ENCODE peak calls at places on chromosomes 1 and 21, in eight cellular contexts. One of them, this sample, is unnamed.
A peak's percentile ranks its signal among the peaks of the same experiment; 100 is the strongest.

GRCh38 chr1:26353976-26354820 is at the start of gene CRYBG2:
- DNase-seq in Calu3: peak; percentile 90
- DNase-seq in left ventricle myocardium inferior: no peak
- DNase-seq in heart right ventricle: no peak
- DNase-seq in GM23338: no peak
- DNase-seq in omental fat pad: no peak
- DNase-seq in lung: peak; percentile 52
- DNase-seq in fibroblast of mammary gland: no peak
- DNase-seq in this sample: no peak

GRCh38 chr1:227731696-227732585 is 3.2 kb downstream of the JMJD4 start:
- DNase-seq in Calu3: no peak
- DNase-seq in fibroblast of mammary gland: no peak
- DNase-seq in GM23338: no peak
- DNase-seq in heart right ventricle: no peak
- DNase-seq in lung: no peak
- DNase-seq in omental fat pad: no peak
- DNase-seq in left ventricle myocardium inferior: no peak
- DNase-seq in this sample: no peak

GRCh38 chr1:21781971-21782867 is 730 bp downstream of the USP48 start:
- DNase-seq in fibroblast of mammary gland: peak; percentile 61
- DNase-seq in lung: peak; percentile 54
- DNase-seq in GM23338: peak; percentile 66
- DNase-seq in left ventricle myocardium inferior: no peak
- DNase-seq in Calu3: peak; percentile 47
- DNase-seq in omental fat pad: no peak
- DNase-seq in heart right ventricle: peak; percentile 39
- DNase-seq in this sample: peak; percentile 49

GRCh38 chr1:33706634-33707255 is 157.1 kb upstream of the HMGB4 start:
- DNase-seq in fibroblast of mammary gland: no peak
- DNase-seq in left ventricle myocardium inferior: no peak
- DNase-seq in Calu3: no peak
- DNase-seq in omental fat pad: no peak
- DNase-seq in heart right ventricle: no peak
- DNase-seq in lung: no peak
- DNase-seq in GM23338: no peak
- DNase-seq in this sample: no peak

GRCh38 chr1:61058477-61059245 is 23.7 kb upstream of the NFIA start:
- DNase-seq in heart right ventricle: no peak
- DNase-seq in Calu3: no peak
- DNase-seq in lung: no peak
- DNase-seq in fibroblast of mammary gland: peak; percentile 45
- DNase-seq in left ventricle myocardium inferior: no peak
- DNase-seq in GM23338: peak; percentile 7
- DNase-seq in omental fat pad: no peak
- DNase-seq in this sample: no peak

GRCh38 chr1:166907763-166908162 is 31.7 kb upstream of the TADA1 start:
- DNase-seq in GM23338: no peak
- DNase-seq in omental fat pad: no peak
- DNase-seq in heart right ventricle: no peak
- DNase-seq in left ventricle myocardium inferior: no peak
- DNase-seq in fibroblast of mammary gland: no peak
- DNase-seq in lung: no peak
- DNase-seq in Calu3: no peak
- DNase-seq in this sample: peak; percentile 17

GRCh38 chr1:22737374-22738068 is 26.9 kb downstream of the EPHB2 start:
- DNase-seq in omental fat pad: no peak
- DNase-seq in GM23338: no peak
- DNase-seq in fibroblast of mammary gland: no peak
- DNase-seq in heart right ventricle: no peak
- DNase-seq in Calu3: no peak
- DNase-seq in left ventricle myocardium inferior: no peak
- DNase-seq in lung: no peak
- DNase-seq in this sample: no peak

GRCh38 chr21:45278156-45278911 is 9.4 kb downstream of the POFUT2 start:
- DNase-seq in Calu3: no peak
- DNase-seq in omental fat pad: no peak
- DNase-seq in heart right ventricle: no peak
- DNase-seq in GM23338: no peak
- DNase-seq in fibroblast of mammary gland: no peak
- DNase-seq in lung: no peak
- DNase-seq in left ventricle myocardium inferior: no peak
- DNase-seq in this sample: no peak

GRCh38 chr1:98981917-98982513 is 22.6 kb downstream of the PLPPR5 start:
- DNase-seq in heart right ventricle: no peak
- DNase-seq in fibroblast of mammary gland: peak; percentile 75
- DNase-seq in lung: no peak
- DNase-seq in omental fat pad: no peak
- DNase-seq in Calu3: no peak
- DNase-seq in left ventricle myocardium inferior: no peak
- DNase-seq in GM23338: no peak
- DNase-seq in this sample: no peak

GRCh38 chr1:235073331-235073967 is 55.2 kb downstream of the TOMM20 start:
- DNase-seq in left ventricle myocardium inferior: peak; percentile 57
- DNase-seq in GM23338: no peak
- DNase-seq in lung: peak; percentile 92
- DNase-seq in Calu3: peak; percentile 97
- DNase-seq in fibroblast of mammary gland: no peak
- DNase-seq in omental fat pad: no peak
- DNase-seq in heart right ventricle: peak; percentile 48
- DNase-seq in this sample: no peak

GRCh38 chr1:158806909-158807601 is 24.1 kb upstream of the MNDA start:
- DNase-seq in heart right ventricle: no peak
- DNase-seq in Calu3: no peak
- DNase-seq in fibroblast of mammary gland: no peak
- DNase-seq in left ventricle myocardium inferior: no peak
- DNase-seq in GM23338: no peak
- DNase-seq in lung: no peak
- DNase-seq in omental fat pad: no peak
- DNase-seq in this sample: no peak

GRCh38 chr1:37930246-37931142 is 16.4 kb downstream of the INPP5B start:
- DNase-seq in lung: peak; percentile 83
- DNase-seq in left ventricle myocardium inferior: peak; percentile 34
- DNase-seq in Calu3: peak; percentile 24
- DNase-seq in heart right ventricle: peak; percentile 46
- DNase-seq in GM23338: no peak
- DNase-seq in fibroblast of mammary gland: no peak
- DNase-seq in omental fat pad: no peak
- DNase-seq in this sample: peak; percentile 18

GRCh38 chr1:173043253-173043652 is 7.5 kb downstream of the TNFSF18 start:
- DNase-seq in fibroblast of mammary gland: peak; percentile 53
- DNase-seq in GM23338: no peak
- DNase-seq in left ventricle myocardium inferior: no peak
- DNase-seq in Calu3: no peak
- DNase-seq in heart right ventricle: no peak
- DNase-seq in omental fat pad: no peak
- DNase-seq in lung: no peak
- DNase-seq in this sample: no peak

GRCh38 chr1:16085521-16085920 is 12.1 kb upstream of the FAM131C start:
- DNase-seq in fibroblast of mammary gland: no peak
- DNase-seq in Calu3: no peak
- DNase-seq in omental fat pad: no peak
- DNase-seq in heart right ventricle: no peak
- DNase-seq in GM23338: no peak
- DNase-seq in lung: no peak
- DNase-seq in left ventricle myocardium inferior: no peak
- DNase-seq in this sample: no peak

GRCh38 chr1:178060789-178061556 is 32.9 kb upstream of the RASAL2 start:
- DNase-seq in GM23338: peak; percentile 61
- DNase-seq in Calu3: peak; percentile 38
- DNase-seq in heart right ventricle: peak; percentile 32
- DNase-seq in fibroblast of mammary gland: peak; percentile 97
- DNase-seq in lung: no peak
- DNase-seq in left ventricle myocardium inferior: no peak
- DNase-seq in omental fat pad: no peak
- DNase-seq in this sample: no peak

GRCh38 chr1:169106095-169106920 is at the start of gene ATP1B1:
- DNase-seq in GM23338: peak; percentile 95
- DNase-seq in fibroblast of mammary gland: peak; percentile 65
- DNase-seq in lung: peak; percentile 86
- DNase-seq in left ventricle myocardium inferior: peak; percentile 86
- DNase-seq in heart right ventricle: peak; percentile 80
- DNase-seq in omental fat pad: peak; percentile 55
- DNase-seq in Calu3: peak; percentile 98
- DNase-seq in this sample: peak; percentile 95

GRCh38 chr21:26834181-26834945 is 10.8 kb downstream of the ADAMTS1 start:
- DNase-seq in omental fat pad: no peak
- DNase-seq in heart right ventricle: no peak
- DNase-seq in GM23338: peak; percentile 44
- DNase-seq in fibroblast of mammary gland: no peak
- DNase-seq in left ventricle myocardium inferior: no peak
- DNase-seq in Calu3: no peak
- DNase-seq in lung: no peak
- DNase-seq in this sample: no peak
- TF ChIP-seq CTCF in omental fat pad: no peak
- TF ChIP-seq CTCF in heart right ventricle: peak; percentile 35
- TF ChIP-seq CTCF in GM23338: peak; percentile 9
- TF ChIP-seq CTCF in fibroblast of mammary gland: peak; percentile 33
- TF ChIP-seq CTCF in left ventricle myocardium inferior: peak; percentile 41
- TF ChIP-seq CTCF in Calu3: no peak
- TF ChIP-seq CTCF in lung: no peak
- TF ChIP-seq CTCF in this sample: no peak

GRCh38 chr1:245858022-245858421 is 649.1 kb downstream of the SMYD3 start:
- DNase-seq in omental fat pad: no peak
- DNase-seq in GM23338: no peak
- DNase-seq in fibroblast of mammary gland: no peak
- DNase-seq in left ventricle myocardium inferior: no peak
- DNase-seq in heart right ventricle: no peak
- DNase-seq in Calu3: no peak
- DNase-seq in lung: no peak
- DNase-seq in this sample: no peak

GRCh38 chr1:245860681-245861552 is 646.2 kb downstream of the SMYD3 start:
- DNase-seq in omental fat pad: no peak
- DNase-seq in left ventricle myocardium inferior: no peak
- DNase-seq in lung: no peak
- DNase-seq in fibroblast of mammary gland: peak; percentile 92
- DNase-seq in GM23338: no peak
- DNase-seq in Calu3: no peak
- DNase-seq in heart right ventricle: no peak
- DNase-seq in this sample: no peak

GRCh38 chr1:245856944-245857531 is 650.0 kb downstream of the SMYD3 start:
- DNase-seq in lung: no peak
- DNase-seq in omental fat pad: no peak
- DNase-seq in left ventricle myocardium inferior: no peak
- DNase-seq in heart right ventricle: no peak
- DNase-seq in Calu3: peak; percentile 67
- DNase-seq in fibroblast of mammary gland: peak; percentile 84
- DNase-seq in GM23338: no peak
- DNase-seq in this sample: no peak

GRCh38 chr1:245859510-245860114 is 647.5 kb downstream of the SMYD3 start:
- DNase-seq in GM23338: no peak
- DNase-seq in heart right ventricle: no peak
- DNase-seq in fibroblast of mammary gland: peak; percentile 87
- DNase-seq in lung: no peak
- DNase-seq in omental fat pad: no peak
- DNase-seq in left ventricle myocardium inferior: no peak
- DNase-seq in Calu3: no peak
- DNase-seq in this sample: no peak

DNA sequence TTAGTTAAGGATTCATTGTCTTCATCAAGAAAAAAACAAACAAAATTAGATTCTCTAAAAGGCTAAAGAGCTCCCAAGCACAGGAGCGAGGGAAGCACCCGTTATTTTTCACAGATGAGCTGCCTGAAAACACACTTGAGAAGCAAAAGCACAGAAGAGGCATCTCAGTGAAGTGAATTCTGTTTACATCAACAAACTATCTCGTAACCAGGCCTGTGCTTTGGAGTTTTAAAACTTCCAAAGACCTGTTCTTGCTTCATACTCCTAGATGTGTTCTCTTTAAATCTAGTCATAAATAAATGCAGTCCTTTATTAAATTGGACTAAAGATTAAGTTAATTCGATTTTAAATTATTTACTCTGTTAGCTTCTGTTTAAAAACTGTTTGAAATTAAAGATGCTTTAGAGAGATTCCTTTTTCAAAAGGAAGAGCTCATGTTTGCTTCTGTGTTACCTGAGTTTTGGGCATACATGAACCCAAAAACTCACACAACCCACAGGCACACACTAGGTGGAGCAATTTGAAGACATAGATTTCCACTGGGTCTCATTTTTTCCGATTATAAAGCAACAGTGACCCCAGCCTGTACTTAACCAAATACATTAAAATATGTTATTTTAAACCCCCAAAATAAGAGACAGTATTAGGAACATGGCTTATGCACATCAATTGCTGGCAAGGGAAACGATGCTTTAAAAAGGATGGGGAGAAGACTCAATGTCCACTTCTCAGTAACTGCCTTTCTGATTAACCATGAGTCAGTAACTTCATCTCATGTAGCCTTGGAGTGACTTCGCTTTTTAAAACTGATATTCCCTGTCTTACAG is 648.2 kb downstream of the SMYD3 start:
- DNase-seq in omental fat pad: no peak
- DNase-seq in GM23338: no peak
- DNase-seq in left ventricle myocardium inferior: no peak
- DNase-seq in Calu3: no peak
- DNase-seq in heart right ventricle: no peak
- DNase-seq in fibroblast of mammary gland: peak; percentile 75
- DNase-seq in lung: no peak
- DNase-seq in this sample: no peak
- TF ChIP-seq CTCF in omental fat pad: no peak
- TF ChIP-seq CTCF in GM23338: peak; percentile 43
- TF ChIP-seq CTCF in left ventricle myocardium inferior: peak; percentile 22
- TF ChIP-seq CTCF in Calu3: no peak
- TF ChIP-seq CTCF in heart right ventricle: peak; percentile 26
- TF ChIP-seq CTCF in fibroblast of mammary gland: peak; percentile 55
- TF ChIP-seq CTCF in lung: no peak
- TF ChIP-seq CTCF in this sample: peak; percentile 3

DNA sequence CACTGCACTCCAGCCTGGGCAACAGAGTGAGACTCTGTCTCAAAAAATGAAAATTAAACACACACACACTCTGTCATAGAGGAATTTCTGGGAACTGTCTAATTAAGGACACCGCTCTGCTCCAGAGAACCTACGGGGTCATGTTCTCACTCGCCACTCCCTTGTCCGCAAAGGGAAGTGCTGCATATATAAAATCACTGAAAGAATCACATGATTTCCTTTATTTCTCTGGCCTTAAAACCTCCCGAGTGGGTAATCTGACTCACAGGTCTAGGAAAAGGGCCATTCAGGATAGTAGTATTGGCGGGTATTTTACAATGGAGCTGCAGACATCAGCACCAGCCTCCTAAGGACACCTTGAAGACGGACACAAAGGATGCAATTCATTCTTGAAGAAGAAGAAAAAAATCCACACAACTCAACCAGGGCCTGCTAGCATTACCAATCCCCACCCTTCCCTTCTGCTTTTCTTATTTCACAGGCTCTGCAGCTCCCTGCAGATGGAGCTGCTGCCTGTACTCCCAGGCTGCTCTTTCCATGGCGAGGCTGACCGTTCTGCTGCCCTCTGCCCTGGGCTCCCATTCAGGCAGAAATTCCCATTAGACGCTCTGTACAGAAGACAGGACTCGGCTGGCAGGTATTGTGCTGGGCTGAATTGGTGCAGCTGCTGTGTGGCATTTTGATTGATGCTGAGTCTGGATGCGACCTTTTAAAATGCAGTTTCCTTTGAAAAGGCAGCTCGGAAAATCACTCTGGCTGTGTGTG is 53.3 kb upstream of the FAM89A start:
- DNase-seq in fibroblast of mammary gland: no peak
- DNase-seq in GM23338: no peak
- DNase-seq in heart right ventricle: no peak
- DNase-seq in left ventricle myocardium inferior: no peak
- DNase-seq in lung: no peak
- DNase-seq in Calu3: no peak
- DNase-seq in omental fat pad: no peak
- DNase-seq in this sample: no peak
- TF ChIP-seq CTCF in fibroblast of mammary gland: no peak
- TF ChIP-seq CTCF in GM23338: peak; percentile 37
- TF ChIP-seq CTCF in heart right ventricle: peak; percentile 20
- TF ChIP-seq CTCF in left ventricle myocardium inferior: peak; percentile 32
- TF ChIP-seq CTCF in lung: no peak
- TF ChIP-seq CTCF in Calu3: no peak
- TF ChIP-seq CTCF in omental fat pad: no peak
- TF ChIP-seq CTCF in this sample: no peak

GRCh38 chr1:220281159-220281574 is 8.9 kb upstream of the RAB3GAP2 start:
- DNase-seq in lung: no peak
- DNase-seq in omental fat pad: no peak
- DNase-seq in GM23338: peak; percentile 60
- DNase-seq in fibroblast of mammary gland: peak; percentile 61
- DNase-seq in heart right ventricle: no peak
- DNase-seq in left ventricle myocardium inferior: no peak
- DNase-seq in Calu3: peak; percentile 8
- DNase-seq in this sample: no peak
- TF ChIP-seq CTCF in lung: no peak
- TF ChIP-seq CTCF in omental fat pad: no peak
- TF ChIP-seq CTCF in GM23338: peak; percentile 78
- TF ChIP-seq CTCF in fibroblast of mammary gland: peak; percentile 64
- TF ChIP-seq CTCF in heart right ventricle: peak; percentile 42
- TF ChIP-seq CTCF in left ventricle myocardium inferior: peak; percentile 51
- TF ChIP-seq CTCF in Calu3: no peak
- TF ChIP-seq CTCF in this sample: peak; percentile 12

This sample was measured in GM10248.